ENCODE peak calls at places on chromosomes 16 and 17, in five cellular contexts. P, E, X, Y and N are unnamed samples.
A peak's percentile ranks its signal among the peaks of the same experiment; 100 is the strongest.

GRCh38 chr16:78075800-78076199 is 23.7 kb upstream of the WWOX start:
- DNase-seq in P (no peak), E (no peak), X (no peak), Y (no peak), N (no peak)

GRCh38 chr16:48613061-48613957 is 3.3 kb upstream of the N4BP1 start:
- DNase-seq in P (peak; percentile 82), E (no peak), X (no peak), Y (no peak), N (no peak)

GRCh38 chr17:6591599-6592158 is 35.3 kb upstream of the PITPNM3 start:
- DNase-seq in P (peak; percentile 71), E (peak; percentile 44), X (no peak), Y (no peak), N (peak; percentile 95)

GRCh38 chr16:64738321-64738960 is 383.4 kb downstream of the CDH11 start:
- DNase-seq in P (peak; percentile 52), E (peak; percentile 1), X (no peak), Y (no peak), N (peak; percentile 44)

GRCh38 chr16:53773150-53773846 is 69.3 kb downstream of the FTO start:
- DNase-seq in P (peak; percentile 85), E (peak; percentile 66), X (peak; percentile 50), Y (no peak), N (peak; percentile 81)

GRCh38 chr16:85150331-85150940 is 38.2 kb upstream of the CIBAR2 start:
- DNase-seq in P (no peak), E (no peak), X (no peak), Y (no peak), N (no peak)

GRCh38 chr17:58121925-58122324 is 26.3 kb upstream of the OR4D1 start:
- DNase-seq in P (peak; percentile 20), E (peak; percentile 39), X (no peak), Y (no peak), N (peak; percentile 57)

GRCh38 chr17:43018008-43018853 is 4.0 kb downstream of the VAT1 start:
- DNase-seq in P (peak; percentile 44), E (no peak), X (no peak), Y (no peak), N (no peak)

GRCh38 chr17:49963626-49964538 is 5.1 kb upstream of the DLX4 start:
- DNase-seq in P (no peak), E (no peak), X (no peak), Y (no peak), N (no peak)

GRCh38 chr16:31083081-31083480 is 5.7 kb downstream of the PRSS53 start:
- DNase-seq in P (no peak), E (no peak), X (no peak), Y (no peak), N (no peak)

GRCh38 chr16:9965079-9965478 is 217.1 kb downstream of the GRIN2A start:
- DNase-seq in P (no peak), E (no peak), X (no peak), Y (no peak), N (no peak)

GRCh38 chr16:47499080-47499699 is 38.1 kb downstream of the PHKB start:
- DNase-seq in P (no peak), E (no peak), X (no peak), Y (no peak), N (no peak)

GRCh38 chr17:83159204-83160049 is 80.0 kb downstream of the METRNL start:
- DNase-seq in P (no peak), E (no peak), X (no peak), Y (no peak), N (no peak)

GRCh38 chr17:9750488-9750887 is 40.9 kb downstream of the DHRS7C start:
- DNase-seq in P (no peak), E (no peak), X (peak; percentile 32), Y (no peak), N (no peak)

GRCh38 chr16:49924078-49924477 is 68.2 kb upstream of the ZNF423 start:
- DNase-seq in P (no peak), E (no peak), X (no peak), Y (no peak), N (peak; percentile 2)

GRCh38 chr16:49407873-49408565 is 34.4 kb downstream of the C16orf78 start:
- DNase-seq in P (peak; percentile 86), E (peak; percentile 81), X (peak; percentile 88), Y (peak; percentile 85), N (peak; percentile 79)

GRCh38 chr17:41967141-41967920 is 736 bp downstream of the CNP start:
- DNase-seq in P (peak; percentile 30), E (no peak), X (no peak), Y (peak; percentile 29), N (peak; percentile 39)

GRCh38 chr16:87123356-87124001 is 193.7 kb downstream of the C16orf95 start:
- DNase-seq in P (no peak), E (no peak), X (no peak), Y (no peak), N (no peak)

GRCh38 chr16:72404299-72404698 is 232.3 kb upstream of the PMFBP1 start:
- DNase-seq in P (no peak), E (no peak), X (no peak), Y (no peak), N (no peak)

GRCh38 chr17:50904522-50905459 is 38.6 kb upstream of the TOB1 start:
- DNase-seq in P (peak; percentile 51), E (no peak), X (no peak), Y (peak; percentile 41), N (peak; percentile 34)

GRCh38 chr16:62794724-62795123 is 758.5 kb upstream of the CDH8 start:
- DNase-seq in P (no peak), E (no peak), X (no peak), Y (no peak), N (no peak)

GRCh38 chr17:17401271-17401781 is 75.5 kb upstream of the MED9 start:
- DNase-seq in P (peak; percentile 65), E (no peak), X (no peak), Y (no peak), N (peak; percentile 77)

GRCh38 chr16:85634747-85635544 is 21.8 kb downstream of the GSE1 start:
- DNase-seq in P (no peak), E (no peak), X (no peak), Y (no peak), N (no peak)

GRCh38 chr17:32494621-32495346 is 8.0 kb downstream of the CDK5R1 start:
- DNase-seq in P (no peak), E (no peak), X (no peak), Y (no peak), N (no peak)

GRCh38 chr16:30417447-30418349 is 10.3 kb downstream of the ZNF771 start:
- DNase-seq in P (peak; percentile 95), E (peak; percentile 80), X (peak; percentile 78), Y (peak; percentile 85), N (peak; percentile 74)

GRCh38 chr17:78142113-78142861 is 3.9 kb upstream of the C17orf99 start:
- DNase-seq in P (no peak), E (peak; percentile 88), X (no peak), Y (no peak), N (peak; percentile 97)

GRCh38 chr17:40109471-40109824 is 9.1 kb upstream of the NR1D1 start:
- DNase-seq in P (no peak), E (no peak), X (no peak), Y (peak; percentile 3), N (peak; percentile 48)
- TF ChIP-seq CTCF in P (peak; percentile 6), E (no peak), X (no peak), Y (no peak), N (no peak)

GRCh38 chr17:30997270-30997669 is 26.4 kb downstream of the RNF135 start:
- DNase-seq in P (no peak), E (no peak), X (no peak), Y (no peak), N (no peak)

GRCh38 chr17:30990458-30990857 is 19.6 kb downstream of the RNF135 start:
- DNase-seq in P (no peak), E (no peak), X (no peak), Y (no peak), N (no peak)

GRCh38 chr17:30995347-30995746 is 24.5 kb downstream of the RNF135 start:
- DNase-seq in P (no peak), E (no peak), X (no peak), Y (no peak), N (peak; percentile 41)

GRCh38 chr17:30996481-30996880 is 25.6 kb downstream of the RNF135 start:
- DNase-seq in P (no peak), E (no peak), X (no peak), Y (no peak), N (no peak)

DNA sequence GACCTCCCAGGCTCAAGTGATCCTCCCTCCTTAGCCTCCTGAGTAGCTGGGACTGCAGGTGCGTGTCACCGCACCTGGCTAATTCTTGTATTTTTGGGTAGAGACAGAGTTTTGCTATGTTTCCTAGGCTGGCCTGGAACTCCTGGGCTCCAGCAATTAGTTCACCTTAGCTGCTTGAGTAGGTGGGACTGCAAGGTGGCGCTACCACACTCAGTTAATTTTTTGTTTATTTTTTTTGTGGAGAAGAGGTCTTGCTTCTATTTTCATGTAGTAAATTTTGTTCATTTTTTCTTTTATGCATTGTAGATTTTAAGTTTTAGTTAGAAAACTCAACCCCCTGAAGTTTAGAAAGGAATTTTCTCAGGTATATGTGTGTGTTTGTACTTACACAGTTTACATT is 21.7 kb downstream of the RNF135 start:
- DNase-seq in P (no peak), E (no peak), X (no peak), Y (no peak), N (no peak)
- TF ChIP-seq CTCF in P (no peak), E (no peak), X (no peak), Y (no peak), N (no peak)

GRCh38 chr16:3612510-3613466 is 1.4 kb upstream of the SLX4 start:
- DNase-seq in P (no peak), E (no peak), X (no peak), Y (no peak), N (no peak)

GRCh38 chr16:3609895-3610697 is 1.3 kb downstream of the SLX4 start:
- DNase-seq in P (peak; percentile 10), E (no peak), X (no peak), Y (no peak), N (no peak)

GRCh38 chr16:3608069-3608468 is 3.3 kb downstream of the SLX4 start:
- DNase-seq in P (no peak), E (no peak), X (no peak), Y (no peak), N (no peak)

GRCh38 chr16:3610698-3611144 is 685 bp downstream of the SLX4 start:
- DNase-seq in P (no peak), E (no peak), X (no peak), Y (no peak), N (peak; percentile 4)

DNA sequence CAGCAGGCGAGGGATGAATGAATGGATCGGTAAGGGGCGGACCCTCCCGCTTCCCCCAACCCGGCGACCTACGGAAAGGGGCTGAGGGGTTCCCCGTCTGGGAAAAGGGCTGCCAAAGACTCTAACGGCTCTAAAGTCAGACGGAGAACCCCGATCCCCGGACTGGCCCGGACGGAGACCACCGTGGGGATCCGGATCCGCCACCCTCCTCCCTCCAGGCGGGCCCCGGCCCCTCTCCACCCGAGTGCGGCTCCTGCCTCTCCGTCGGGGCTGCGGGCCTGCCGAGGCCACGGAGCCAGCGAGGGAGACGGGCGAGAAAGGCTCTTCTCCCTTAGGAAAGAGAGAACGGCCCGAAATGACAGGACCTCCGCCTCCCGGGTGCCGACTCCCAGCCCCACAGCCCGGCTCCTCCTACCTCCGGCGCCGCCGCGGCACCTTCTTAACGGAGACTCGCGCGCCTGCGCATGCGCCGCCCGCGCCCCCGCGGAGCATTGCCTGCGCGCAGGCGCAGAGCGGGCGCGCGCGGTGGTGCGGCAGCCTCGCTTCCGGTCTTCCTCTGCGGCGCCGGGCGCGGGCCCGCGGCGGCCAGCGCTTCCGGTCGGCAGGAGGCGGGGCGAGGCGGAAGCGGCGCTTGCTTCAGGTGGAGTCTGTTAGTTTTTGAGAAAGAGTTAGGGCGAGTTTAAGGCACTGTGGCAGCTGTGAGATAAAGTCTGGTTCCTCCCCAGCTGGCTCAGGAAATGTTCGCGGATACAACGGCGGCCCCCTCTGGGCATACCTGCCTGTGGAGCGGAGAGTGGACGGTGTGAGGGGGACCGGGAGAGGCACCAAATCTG is at the start of gene SLX4:
- DNase-seq in P (peak; percentile 93), E (peak; percentile 99), X (peak; percentile 85), Y (peak; percentile 90), N (peak; percentile 88)
- TF ChIP-seq CTCF in P (no peak), E (no peak), X (no peak), Y (no peak), N (no peak)

GRCh38 chr17:21250719-21251305 is 2.4 kb downstream of the NATD1 start:
- DNase-seq in P (no peak), E (no peak), X (no peak), Y (no peak), N (no peak)
- TF ChIP-seq CTCF in P (no peak), E (no peak), X (no peak), Y (no peak), N (no peak)